ENCODE peak calls at places on chromosome 21, in nine cellular contexts. T is GM13977; W is hepatocyte; Y is GM23248; Q is stimulated activated CD4-positive, alpha-beta T cell treated with anti-CD3 and anti-CD28 coated beads, Interleukin-4, amount 100 ng/mL, for 4 hours; J is LHCN-M2; I is B cell; C is RPMI7951; N is A673. L is an unnamed sample.

GRCh38 chr21:44869860-44870747 is 3.4 kb downstream of the PTTG1IP start:
- DNase-seq in T (no peak), W (peak), Y (peak), Q (no peak), J (peak), I (no peak), C (peak), N (no peak), L (peak)

GRCh38 chr21:28256420-28256831 is 736.3 kb downstream of the LTN1 start:
- DNase-seq in T (no peak), W (peak), Y (peak), Q (no peak), J (no peak), I (no peak), C (no peak), N (no peak), L (no peak)

GRCh38 chr21:36754241-36754881 is 55.4 kb downstream of the SIM2 start:
- DNase-seq in T (no peak), W (no peak), Y (no peak), Q (no peak), J (no peak), I (no peak), C (no peak), N (no peak), L (no peak)

GRCh38 chr21:42397291-42398129 is 1.7 kb upstream of the TMPRSS3 start:
- DNase-seq in T (no peak), W (no peak), Y (no peak), Q (no peak), J (no peak), I (no peak), C (no peak), N (peak), L (no peak)

GRCh38 chr21:38913120-38913975 is 107.6 kb downstream of the ETS2 start:
- DNase-seq in T (no peak), W (peak), Y (peak), Q (no peak), J (no peak), I (no peak), C (peak), N (peak), L (peak)

GRCh38 chr21:36579898-36580297 is 100.0 kb upstream of the CLDN14 start:
- DNase-seq in T (no peak), W (no peak), Y (no peak), Q (no peak), J (peak), I (no peak), C (peak), N (no peak), L (no peak)

GRCh38 chr21:20443558-20444155 is 554.6 kb upstream of the NCAM2 start:
- DNase-seq in T (no peak), W (peak), Y (no peak), Q (no peak), J (no peak), I (peak), C (no peak), N (peak), L (no peak)

GRCh38 chr21:20424943-20425342 is 573.3 kb upstream of the NCAM2 start:
- DNase-seq in T (no peak), W (no peak), Y (no peak), Q (no peak), J (no peak), I (no peak), C (no peak), N (no peak), L (no peak)

GRCh38 chr21:45989355-45990048 is 7.9 kb downstream of the COL6A1 start:
- DNase-seq in T (no peak), W (no peak), Y (no peak), Q (no peak), J (no peak), I (no peak), C (no peak), N (no peak), L (peak)

GRCh38 chr21:41641821-41642368 is 125.0 kb downstream of the RIPK4 start:
- DNase-seq in T (no peak), W (peak), Y (peak), Q (no peak), J (peak), I (no peak), C (peak), N (no peak), L (peak)

GRCh38 chr21:41521489-41522027 is 13.6 kb upstream of the TMPRSS2 start:
- DNase-seq in T (no peak), W (no peak), Y (no peak), Q (no peak), J (no peak), I (no peak), C (no peak), N (no peak), L (no peak)

GRCh38 chr21:43970551-43970950 is 41.6 kb upstream of the TRAPPC10 start:
- DNase-seq in T (no peak), W (no peak), Y (no peak), Q (no peak), J (no peak), I (no peak), C (no peak), N (no peak), L (no peak)

GRCh38 chr21:35111531-35111930 is 62.4 kb upstream of the RUNX1 start:
- DNase-seq in T (no peak), W (no peak), Y (no peak), Q (no peak), J (no peak), I (no peak), C (no peak), N (no peak), L (no peak)

GRCh38 chr21:25500598-25500997 is 106.7 kb downstream of the MRPL39 start:
- DNase-seq in T (no peak), W (no peak), Y (no peak), Q (no peak), J (no peak), I (no peak), C (no peak), N (no peak), L (no peak)

GRCh38 chr21:34844033-34844923 is 175.5 kb downstream of the CLIC6 start:
- DNase-seq in T (peak), W (no peak), Y (peak), Q (no peak), J (no peak), I (peak), C (peak), N (no peak), L (no peak)

GRCh38 chr21:41758550-41758949 is 8.3 kb downstream of the RIPK4 start:
- DNase-seq in T (no peak), W (no peak), Y (peak), Q (no peak), J (peak), I (no peak), C (peak), N (no peak), L (no peak)

GRCh38 chr21:37915516-37915915 is 741 bp downstream of the KCNJ6 start:
- DNase-seq in T (no peak), W (peak), Y (no peak), Q (no peak), J (peak), I (no peak), C (no peak), N (no peak), L (no peak)

GRCh38 chr21:20591294-20591693 is 406.9 kb upstream of the NCAM2 start:
- DNase-seq in T (no peak), W (no peak), Y (no peak), Q (no peak), J (no peak), I (no peak), C (peak), N (no peak), L (no peak)

GRCh38 chr21:44872568-44873355 is 728 bp downstream of the PTTG1IP start:
- DNase-seq in T (peak), W (peak), Y (peak), Q (no peak), J (peak), I (peak), C (peak), N (no peak), L (peak)

GRCh38 chr21:14273736-14274538 is 58.0 kb downstream of the RBM11 start:
- DNase-seq in T (no peak), W (peak), Y (no peak), Q (no peak), J (no peak), I (no peak), C (no peak), N (no peak), L (no peak)

GRCh38 chr21:36719614-36720013 is 20.7 kb downstream of the SIM2 start:
- DNase-seq in T (no peak), W (peak), Y (no peak), Q (no peak), J (no peak), I (no peak), C (no peak), N (no peak), L (no peak)

GRCh38 chr21:35974801-35975200 is 85.5 kb downstream of the SETD4 start:
- DNase-seq in T (no peak), W (no peak), Y (no peak), Q (no peak), J (peak), I (no peak), C (peak), N (peak), L (no peak)

GRCh38 chr21:39108291-39109162 is 74.7 kb downstream of the PSMG1 start:
- DNase-seq in T (no peak), W (no peak), Y (no peak), Q (no peak), J (no peak), I (no peak), C (no peak), N (no peak), L (no peak)

GRCh38 chr21:30044447-30045064 is 104.8 kb upstream of the GRIK1 start:
- DNase-seq in T (peak), W (peak), Y (peak), Q (no peak), J (peak), I (peak), C (peak), N (peak), L (no peak)

GRCh38 chr21:27359141-27359540 is 392.3 kb upstream of the ADAMTS5 start:
- DNase-seq in T (no peak), W (no peak), Y (peak), Q (no peak), J (peak), I (no peak), C (peak), N (no peak), L (no peak)

GRCh38 chr21:42161401-42161956 is 57.5 kb upstream of the ABCG1 start:
- DNase-seq in T (no peak), W (no peak), Y (no peak), Q (no peak), J (no peak), I (no peak), C (no peak), N (no peak), L (no peak)

GRCh38 chr21:33973268-33973667 is 57.7 kb upstream of the ATP5PO start:
- DNase-seq in T (no peak), W (no peak), Y (no peak), Q (no peak), J (no peak), I (no peak), C (no peak), N (no peak), L (no peak)

GRCh38 chr21:46545911-46546310 is 59.0 kb downstream of the S100B start:
- DNase-seq in T (no peak), W (no peak), Y (no peak), Q (no peak), J (no peak), I (no peak), C (no peak), N (no peak), L (no peak)

GRCh38 chr21:25572895-25573310 is 34.4 kb downstream of the MRPL39 start:
- DNase-seq in T (peak), W (no peak), Y (no peak), Q (no peak), J (peak), I (peak), C (peak), N (no peak), L (no peak)

GRCh38 chr21:42319368-42319767 is 4.2 kb upstream of the TFF3 start:
- DNase-seq in T (no peak), W (no peak), Y (no peak), Q (no peak), J (no peak), I (peak), C (no peak), N (no peak), L (peak)

GRCh38 chr21:41071410-41071809 is 96.5 kb upstream of the BACE2 start:
- DNase-seq in T (no peak), W (no peak), Y (no peak), Q (no peak), J (no peak), I (no peak), C (no peak), N (no peak), L (no peak)

GRCh38 chr21:38743772-38744529 is 61.8 kb upstream of the ETS2 start:
- DNase-seq in T (no peak), W (no peak), Y (no peak), Q (no peak), J (no peak), I (no peak), C (no peak), N (peak), L (peak)

GRCh38 chr21:44881586-44881939 is 8.1 kb upstream of the PTTG1IP start:
- DNase-seq in T (no peak), W (no peak), Y (no peak), Q (no peak), J (no peak), I (no peak), C (no peak), N (no peak), L (no peak)

GRCh38 chr21:32316363-32317215 is 17.9 kb downstream of the MRAP start:
- DNase-seq in T (no peak), W (no peak), Y (no peak), Q (no peak), J (no peak), I (no peak), C (no peak), N (no peak), L (no peak)

GRCh38 chr21:23488245-23488644 is 2119.0 kb downstream of the MRPL39 start:
- DNase-seq in T (no peak), W (no peak), Y (no peak), Q (no peak), J (no peak), I (no peak), C (no peak), N (no peak), L (no peak)

L was measured in uterus.